ENCODE peak calls at places on chromosome 12, in four cellular contexts. B is K562, X is IMR-90, Z is GM12878. I is an unnamed sample. For H3K4me1, the result is how much of the 10 kb centered on the place peaks cover.

GRCh38 chr12:4432878-4433820 is 12.5 kb downstream of the FGF6 start:
- DNase-seq in B (no peak), X (no peak), Z (no peak), I (no peak)

GRCh38 chr12:67578976-67579661 is 69.4 kb upstream of the DYRK2 start:
- DNase-seq in B (no peak), X (no peak), Z (no peak), I (no peak)

GRCh38 chr12:90287585-90287984 is 578.9 kb upstream of the ATP2B1 start:
- DNase-seq in B (no peak), X (no peak), Z (no peak), I (peak)

GRCh38 chr12:20445693-20446092 is 77.4 kb downstream of the PDE3A start:
- DNase-seq in B (no peak), X (peak), Z (no peak), I (no peak)

GRCh38 chr12:124497658-124498057 is 69.8 kb downstream of the NCOR2 start:
- DNase-seq in B (no peak), X (peak), Z (no peak), I (no peak)

GRCh38 chr12:124829708-124830304 is 33.9 kb downstream of the SCARB1 start:
- DNase-seq in B (peak), X (no peak), Z (no peak), I (no peak)

GRCh38 chr12:15227004-15227679 is 5.9 kb upstream of the RERG start:
- DNase-seq in B (peak), X (peak), Z (no peak), I (peak)

GRCh38 chr12:127280393-127281275 is 986.3 kb upstream of the TMEM132C start:
- DNase-seq in B (peak), X (no peak), Z (no peak), I (no peak)

GRCh38 chr12:46269429-46270241 is 792 bp upstream of the SLC38A1 start:
- DNase-seq in B (no peak), X (no peak), Z (no peak), I (no peak)

GRCh38 chr12:75738486-75738885 is 227.1 kb upstream of the KRR1 start:
- DNase-seq in B (no peak), X (peak), Z (peak), I (no peak)

GRCh38 chr12:64825143-64826011 is 930 bp downstream of the TBC1D30 start:
- DNase-seq in B (no peak), X (no peak), Z (no peak), I (no peak)

GRCh38 chr12:132560421-132560830 is 50.0 kb downstream of the LRCOL1 start:
- DNase-seq in B (peak), X (no peak), Z (no peak), I (peak)

GRCh38 chr12:19018302-19018980 is 111.1 kb upstream of the PLEKHA5 start:
- DNase-seq in B (no peak), X (peak), Z (no peak), I (peak)

GRCh38 chr12:115451785-115452736 is 768.1 kb upstream of the TBX3 start:
- DNase-seq in B (peak), X (peak), Z (no peak), I (no peak)

GRCh38 chr12:97567619-97568110 is 105.1 kb downstream of the RMST start:
- DNase-seq in B (no peak), X (no peak), Z (no peak), I (no peak)

GRCh38 chr12:21429994-21430393 is 7.5 kb upstream of the PYROXD1 start:
- DNase-seq in B (no peak), X (no peak), Z (no peak), I (no peak)

GRCh38 chr12:124646385-124647230 is 79.2 kb upstream of the NCOR2 start:
- DNase-seq in B (no peak), X (no peak), Z (peak), I (no peak)

GRCh38 chr12:56377310-56377988 is 14.8 kb upstream of the APOF start:
- DNase-seq in B (peak), X (peak), Z (no peak), I (peak)

GRCh38 chr12:124324803-124325705 is 30.2 kb downstream of the RFLNA start:
- DNase-seq in B (no peak), X (no peak), Z (no peak), I (no peak)

GRCh38 chr12:32558941-32559340 is 120.2 kb upstream of the DNM1L start:
- DNase-seq in B (no peak), X (peak), Z (peak), I (no peak)

GRCh38 chr12:48924617-48925217 is 575 bp downstream of the FKBP11 start:
- DNase-seq in B (no peak), X (peak), Z (peak), I (peak)

GRCh38 chr12:108414021-108414420 is 74.9 kb upstream of the CMKLR1 start:
- DNase-seq in B (no peak), X (no peak), Z (no peak), I (no peak)

GRCh38 chr12:22282283-22282682 is 52.2 kb downstream of the ST8SIA1 start:
- DNase-seq in B (no peak), X (peak), Z (no peak), I (peak)

GRCh38 chr12:120529641-120530314 is 820 bp upstream of the COQ5 start:
- DNase-seq in B (no peak), X (peak), Z (no peak), I (peak)

GRCh38 chr12:116784238-116784612 is 46.1 kb downstream of the RNFT2 start:
- DNase-seq in B (peak), X (no peak), Z (no peak), I (no peak)

GRCh38 chr12:81627336-81628189 is 131.6 kb downstream of the PPFIA2 start:
- DNase-seq in B (peak), X (peak), Z (no peak), I (peak)

GRCh38 chr12:27460471-27460978 is 14.0 kb downstream of the SMCO2 start:
- DNase-seq in B (no peak), X (peak), Z (peak), I (peak)

GRCh38 chr12:39006286-39006685 is 100.9 kb upstream of the CPNE8 start:
- DNase-seq in B (no peak), X (no peak), Z (no peak), I (no peak)
- TF ChIP-seq FOS in B (no peak), X (no peak), Z (no peak), I (no peak)

DNA sequence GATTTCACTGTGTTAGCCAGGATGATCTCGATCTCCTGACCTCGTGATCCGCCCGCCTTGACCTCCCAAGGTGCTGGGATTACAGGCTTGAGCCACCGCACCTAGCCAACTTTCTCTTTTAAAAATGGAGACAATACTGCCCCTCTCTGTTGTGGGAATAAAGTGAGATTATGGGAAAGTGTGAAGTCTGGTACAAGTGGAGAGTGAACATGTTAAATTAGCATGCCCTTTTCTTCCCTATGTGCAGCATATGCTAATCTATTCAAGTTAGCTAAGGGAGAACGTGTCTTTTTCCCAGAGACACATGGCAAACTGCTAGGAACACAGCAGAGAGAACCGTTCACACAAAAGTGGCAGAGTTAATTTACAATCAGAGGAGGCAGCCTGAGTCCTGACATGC is 1.5 kb downstream of the COPS7A start:
- DNase-seq in B (no peak), X (no peak), Z (no peak), I (no peak)
- H3K4me2 ChIP-seq in B (peak), X (no peak), Z (peak), I (no peak)

GRCh38 chr12:109716512-109717389 is 3.1 kb downstream of the FAM222A start:
- DNase-seq in B (no peak), X (peak), Z (no peak), I (no peak)
- H3K4me1 ChIP-seq in B (under half), X (under half), Z (under half), I (under half)

DNA sequence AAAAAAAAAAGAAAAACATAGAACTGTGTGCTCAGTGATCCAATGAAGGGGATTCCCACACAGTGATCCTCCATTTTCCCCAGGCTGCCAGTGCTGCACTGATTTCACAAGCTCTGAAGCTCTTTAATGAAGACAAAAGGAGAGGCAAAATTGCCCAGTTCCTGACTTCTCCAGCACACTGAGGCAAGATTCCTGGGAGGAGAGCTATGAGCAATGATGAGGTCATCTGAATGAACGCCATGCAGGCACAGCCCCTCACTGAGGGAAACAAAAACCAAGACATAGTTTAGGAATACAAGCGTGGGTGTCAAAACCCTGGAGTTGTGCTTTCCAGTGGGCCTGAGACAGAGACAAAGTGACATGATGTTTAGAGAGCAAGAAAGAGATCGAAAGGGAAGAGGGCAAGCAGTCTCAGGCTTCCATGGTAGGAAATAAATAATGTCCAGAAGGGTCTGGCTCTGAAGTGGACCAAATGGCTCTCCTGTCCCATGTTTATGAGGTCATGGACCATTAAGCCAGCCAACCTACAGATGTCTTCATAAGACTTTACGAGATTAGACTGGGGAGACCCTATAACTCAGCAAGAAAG is 40.9 kb upstream of the SMUG1 start:
- DNase-seq in B (no peak), X (peak), Z (no peak), I (peak)
- TF ChIP-seq FOS in B (no peak), X (peak), Z (no peak), I (peak)

I was measured in endothelial cell of umbilical vein.